ENCODE peak calls at places on chromosomes 13 and 19, in four cellular contexts. One of them, this sample, is unnamed.
A peak's percentile ranks its signal among the peaks of the same experiment; 100 is the strongest.

GRCh38 chr13:100483836-100484381 is 104.7 kb downstream of the GGACT start:
- DNase-seq in AG04450: no peak
- DNase-seq in GM23338: no peak
- DNase-seq in adrenal gland: no peak
- DNase-seq in this sample: no peak

GRCh38 chr13:39406688-39407087 is 196.3 kb downstream of the LHFPL6 start:
- DNase-seq in AG04450: no peak
- DNase-seq in adrenal gland: no peak
- DNase-seq in GM23338: peak; percentile 61
- DNase-seq in this sample: no peak

GRCh38 chr19:48940902-48941301 is 7.4 kb downstream of the DHDH start:
- DNase-seq in adrenal gland: no peak
- DNase-seq in GM23338: no peak
- DNase-seq in AG04450: no peak
- DNase-seq in this sample: no peak

GRCh38 chr19:19022380-19022961 is 10.8 kb downstream of the SUGP2 start:
- DNase-seq in GM23338: no peak
- DNase-seq in adrenal gland: no peak
- DNase-seq in AG04450: no peak
- DNase-seq in this sample: no peak

GRCh38 chr13:25980255-25980654 is 71.6 kb downstream of the SHISA2 start:
- DNase-seq in adrenal gland: no peak
- DNase-seq in GM23338: peak; percentile 92
- DNase-seq in AG04450: no peak
- DNase-seq in this sample: peak; percentile 18

GRCh38 chr19:45901432-45901903 is 945 bp downstream of the MYPOP start:
- DNase-seq in AG04450: no peak
- DNase-seq in adrenal gland: peak; percentile 48
- DNase-seq in GM23338: peak; percentile 35
- DNase-seq in this sample: peak; percentile 33

GRCh38 chr13:25372275-25373081 is 704 bp downstream of the ATP8A2 start:
- DNase-seq in AG04450: no peak
- DNase-seq in adrenal gland: peak; percentile 23
- DNase-seq in GM23338: peak; percentile 64
- DNase-seq in this sample: no peak

GRCh38 chr19:8575467-8575997 is 1.7 kb downstream of the MYO1F start:
- DNase-seq in AG04450: no peak
- DNase-seq in GM23338: peak; percentile 77
- DNase-seq in adrenal gland: no peak
- DNase-seq in this sample: peak; percentile 39

GRCh38 chr13:33490461-33491327 is 205.1 kb upstream of the STARD13 start:
- DNase-seq in adrenal gland: no peak
- DNase-seq in AG04450: no peak
- DNase-seq in GM23338: peak; percentile 89
- DNase-seq in this sample: peak; percentile 58

GRCh38 chr13:98044301-98044700 is 90.8 kb downstream of the IPO5 start:
- DNase-seq in AG04450: no peak
- DNase-seq in adrenal gland: no peak
- DNase-seq in GM23338: no peak
- DNase-seq in this sample: no peak

GRCh38 chr13:97212540-97213146 is 9.5 kb upstream of the MBNL2 start:
- DNase-seq in GM23338: peak; percentile 26
- DNase-seq in AG04450: no peak
- DNase-seq in adrenal gland: peak; percentile 45
- DNase-seq in this sample: peak; percentile 43

GRCh38 chr19:35262101-35262761 is 6.5 kb upstream of the USF2 start:
- DNase-seq in AG04450: no peak
- DNase-seq in adrenal gland: peak; percentile 17
- DNase-seq in GM23338: no peak
- DNase-seq in this sample: no peak

GRCh38 chr19:33193864-33194362 is at the start of gene LRP3:
- DNase-seq in GM23338: peak; percentile 55
- DNase-seq in adrenal gland: peak; percentile 64
- DNase-seq in AG04450: no peak
- DNase-seq in this sample: peak; percentile 20

GRCh38 chr19:33194527-33194883 is 375 bp downstream of the LRP3 start:
- DNase-seq in GM23338: peak; percentile 36
- DNase-seq in AG04450: no peak
- DNase-seq in adrenal gland: no peak
- DNase-seq in this sample: no peak

GRCh38 chr19:33191501-33191900 is 2.6 kb upstream of the LRP3 start:
- DNase-seq in adrenal gland: no peak
- DNase-seq in GM23338: no peak
- DNase-seq in AG04450: no peak
- DNase-seq in this sample: no peak

GRCh38 chr19:33193269-33193863 is 764 bp upstream of the LRP3 start:
- DNase-seq in adrenal gland: no peak
- DNase-seq in AG04450: no peak
- DNase-seq in GM23338: no peak
- DNase-seq in this sample: no peak

GRCh38 chr19:33192010-33192409 is 2.1 kb upstream of the LRP3 start:
- DNase-seq in GM23338: peak; percentile 76
- DNase-seq in adrenal gland: no peak
- DNase-seq in AG04450: no peak
- DNase-seq in this sample: no peak
- TF ChIP-seq CTCF in GM23338: peak; percentile 84
- TF ChIP-seq CTCF in adrenal gland: no peak
- TF ChIP-seq CTCF in AG04450: peak; percentile 19
- TF ChIP-seq CTCF in this sample: no peak

GRCh38 chr19:23913931-23914330 is 755 bp upstream of the ZNF726 start:
- DNase-seq in GM23338: no peak
- DNase-seq in adrenal gland: no peak
- DNase-seq in AG04450: no peak
- DNase-seq in this sample: peak; percentile 1
- H3K4me3 ChIP-seq in GM23338: no peak overlapping the region
- H3K4me3 ChIP-seq in adrenal gland: no peak overlapping the region
- H3K4me3 ChIP-seq in AG04450: no peak overlapping the region
- H3K4me3 ChIP-seq in this sample: peak overlapping the region; percentile 85

GRCh38 chr13:41905600-41906254 is 55.2 kb downstream of the VWA8 start:
- DNase-seq in adrenal gland: no peak
- DNase-seq in AG04450: no peak
- DNase-seq in GM23338: peak; percentile 70
- DNase-seq in this sample: peak; percentile 36
- TF ChIP-seq CTCF in adrenal gland: peak; percentile 55
- TF ChIP-seq CTCF in AG04450: peak; percentile 65
- TF ChIP-seq CTCF in GM23338: peak; percentile 52
- TF ChIP-seq CTCF in this sample: peak; percentile 61

DNA sequence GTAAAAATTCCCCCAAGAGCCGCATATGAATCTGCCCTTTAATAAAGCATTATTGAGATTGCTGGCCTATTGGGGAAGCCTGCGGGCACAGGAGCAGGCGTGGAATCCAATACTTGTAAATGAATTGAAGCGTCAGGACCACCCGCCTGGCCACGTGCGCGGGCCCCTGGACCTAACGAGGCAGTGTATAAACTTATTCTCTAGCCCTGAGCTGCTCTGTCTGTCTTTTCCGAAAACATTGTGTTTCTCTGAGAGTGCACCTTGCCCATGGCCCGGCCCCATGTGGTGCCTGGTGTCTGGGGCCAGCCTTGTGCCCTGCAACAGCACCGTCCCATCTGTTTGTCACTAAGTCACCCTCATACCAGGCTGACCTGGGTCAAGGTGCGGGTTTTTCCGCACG is 14.4 kb downstream of the UBXN6 start:
- DNase-seq in AG04450: no peak
- DNase-seq in GM23338: no peak
- DNase-seq in adrenal gland: no peak
- DNase-seq in this sample: no peak
- H3K4me3 ChIP-seq in AG04450: no peak overlapping the region
- H3K4me3 ChIP-seq in GM23338: no peak overlapping the region
- H3K4me3 ChIP-seq in adrenal gland: no peak overlapping the region
- H3K4me3 ChIP-seq in this sample: no peak overlapping the region

GRCh38 chr19:17555480-17555928 is at the start of gene COLGALT1:
- DNase-seq in adrenal gland: peak; percentile 98
- DNase-seq in GM23338: peak; percentile 100
- DNase-seq in AG04450: peak; percentile 84
- DNase-seq in this sample: peak; percentile 94

GRCh38 chr19:17556995-17557394 is 1.5 kb downstream of the COLGALT1 start:
- DNase-seq in adrenal gland: no peak
- DNase-seq in AG04450: no peak
- DNase-seq in GM23338: no peak
- DNase-seq in this sample: no peak

GRCh38 chr19:17557461-17557860 is 2.0 kb downstream of the COLGALT1 start:
- DNase-seq in GM23338: no peak
- DNase-seq in AG04450: no peak
- DNase-seq in adrenal gland: no peak
- DNase-seq in this sample: peak; percentile 30

GRCh38 chr19:17554968-17555479 is 425 bp upstream of the COLGALT1 start:
- DNase-seq in AG04450: no peak
- DNase-seq in adrenal gland: no peak
- DNase-seq in GM23338: no peak
- DNase-seq in this sample: no peak

GRCh38 chr19:17555929-17556813 is 722 bp downstream of the COLGALT1 start:
- DNase-seq in adrenal gland: peak; percentile 58
- DNase-seq in AG04450: no peak
- DNase-seq in GM23338: peak; percentile 81
- DNase-seq in this sample: peak; percentile 74
- TF ChIP-seq CTCF in adrenal gland: no peak
- TF ChIP-seq CTCF in AG04450: peak; percentile 11
- TF ChIP-seq CTCF in GM23338: no peak
- TF ChIP-seq CTCF in this sample: no peak

GRCh38 chr19:16957151-16957662 is 68.4 kb downstream of the F2RL3 start:
- DNase-seq in adrenal gland: no peak
- DNase-seq in AG04450: no peak
- DNase-seq in GM23338: no peak
- DNase-seq in this sample: peak; percentile 10
- H3K4me3 ChIP-seq in adrenal gland: no peak overlapping the region
- H3K4me3 ChIP-seq in AG04450: no peak overlapping the region
- H3K4me3 ChIP-seq in GM23338: no peak overlapping the region
- H3K4me3 ChIP-seq in this sample: no peak overlapping the region

DNA sequence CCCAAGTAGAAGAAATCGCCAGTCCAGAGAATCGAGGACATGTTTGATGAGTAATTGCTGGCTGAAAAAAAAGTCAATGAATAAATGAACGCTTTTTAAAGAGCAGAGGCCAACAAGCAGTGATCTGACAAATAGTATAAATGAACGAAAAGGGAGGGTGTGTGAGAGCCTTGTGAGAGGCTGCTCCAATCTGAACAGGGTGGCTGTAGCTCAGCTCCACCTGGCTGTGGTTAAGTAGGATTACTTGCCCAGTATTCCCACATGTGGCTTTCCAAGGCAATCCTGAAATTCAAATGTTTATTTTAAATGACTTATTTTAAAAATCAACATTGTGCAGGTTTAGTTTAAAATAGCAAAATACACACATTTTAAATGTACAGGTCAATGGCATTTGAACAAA is 117.0 kb downstream of the TSHZ3 start:
- DNase-seq in GM23338: peak; percentile 48
- DNase-seq in AG04450: peak; percentile 20
- DNase-seq in adrenal gland: no peak
- DNase-seq in this sample: peak; percentile 48
- TF ChIP-seq CTCF in GM23338: peak; percentile 47
- TF ChIP-seq CTCF in AG04450: peak; percentile 21
- TF ChIP-seq CTCF in adrenal gland: no peak
- TF ChIP-seq CTCF in this sample: no peak